ENCODE peak calls at places on chromosomes 2 and 18, in seven cellular contexts. B, W, G, A, X, U and K are unnamed samples.

GRCh38 chr2:222646008-222646407 is 9.9 kb downstream of the FARSB start:
- DNase-seq in B (no peak), W (no peak), G (no peak), A (no peak), X (no peak), U (no peak), K (no peak)

GRCh38 chr18:48719988-48720654 is 181.3 kb downstream of the CTIF start:
- DNase-seq in B (no peak), W (no peak), G (peak; percentile 62), A (no peak), X (no peak), U (no peak), K (no peak)

GRCh38 chr2:73111300-73112025 is 1.3 kb downstream of the RAB11FIP5 start:
- DNase-seq in B (peak; percentile 60), W (peak; percentile 73), G (peak; percentile 40), A (peak; percentile 57), X (peak; percentile 33), U (no peak), K (no peak)

GRCh38 chr2:73293534-73294171 is at the start of gene EGR4:
- DNase-seq in B (peak; percentile 56), W (peak; percentile 80), G (peak; percentile 59), A (peak; percentile 75), X (no peak), U (peak; percentile 65), K (no peak)

GRCh38 chr2:8438996-8439395 is 242.9 kb upstream of the ID2 start:
- DNase-seq in B (no peak), W (no peak), G (no peak), A (no peak), X (no peak), U (peak; percentile 56), K (no peak)

GRCh38 chr2:49044680-49045079 is 109.6 kb downstream of the FSHR start:
- DNase-seq in B (no peak), W (no peak), G (no peak), A (no peak), X (no peak), U (no peak), K (no peak)

GRCh38 chr2:157327621-157328102 is 2.0 kb upstream of the ERMN start:
- DNase-seq in B (peak; percentile 70), W (peak; percentile 56), G (peak; percentile 32), A (peak; percentile 87), X (peak; percentile 57), U (peak; percentile 83), K (peak; percentile 43)

GRCh38 chr2:128411431-128411830 is 92.8 kb upstream of the HS6ST1 start:
- DNase-seq in B (no peak), W (no peak), G (no peak), A (no peak), X (no peak), U (peak; percentile 53), K (no peak)

GRCh38 chr18:58687871-58688308 is 16.6 kb downstream of the MALT1 start:
- DNase-seq in B (no peak), W (no peak), G (no peak), A (no peak), X (no peak), U (no peak), K (no peak)

GRCh38 chr2:178484245-178485041 is 4.2 kb downstream of the PLEKHA3 start:
- DNase-seq in B (peak; percentile 39), W (no peak), G (peak; percentile 39), A (no peak), X (no peak), U (peak; percentile 69), K (no peak)

GRCh38 chr2:34229998-34230397 is 630.9 kb upstream of the FAM98A start:
- DNase-seq in B (no peak), W (no peak), G (no peak), A (no peak), X (no peak), U (no peak), K (peak; percentile 10)

GRCh38 chr18:56458770-56459450 is 179.5 kb downstream of the TXNL1 start:
- DNase-seq in B (no peak), W (no peak), G (no peak), A (no peak), X (no peak), U (no peak), K (no peak)

GRCh38 chr18:25109484-25109883 is 242.5 kb downstream of the ZNF521 start:
- DNase-seq in B (no peak), W (no peak), G (peak; percentile 29), A (no peak), X (no peak), U (no peak), K (no peak)

GRCh38 chr2:70526126-70526525 is 27.5 kb downstream of the TGFA start:
- DNase-seq in B (peak; percentile 25), W (no peak), G (no peak), A (no peak), X (no peak), U (no peak), K (no peak)

GRCh38 chr2:48508461-48509124 is 21.4 kb upstream of the STON1 start:
- DNase-seq in B (peak; percentile 67), W (no peak), G (peak; percentile 84), A (no peak), X (no peak), U (no peak), K (no peak)

GRCh38 chr18:9968081-9968848 is 54.4 kb downstream of the VAPA start:
- DNase-seq in B (no peak), W (no peak), G (peak; percentile 19), A (no peak), X (no peak), U (no peak), K (no peak)

GRCh38 chr18:25935356-25935755 is 155.1 kb downstream of the SS18 start:
- DNase-seq in B (peak; percentile 84), W (peak; percentile 75), G (no peak), A (no peak), X (no peak), U (no peak), K (no peak)

GRCh38 chr18:75802681-75803080 is 375.2 kb upstream of the SMIM21 start:
- DNase-seq in B (no peak), W (no peak), G (no peak), A (no peak), X (no peak), U (no peak), K (no peak)

GRCh38 chr2:40101076-40101688 is 322.1 kb upstream of the THUMPD2 start:
- DNase-seq in B (peak; percentile 35), W (no peak), G (peak; percentile 94), A (no peak), X (no peak), U (no peak), K (no peak)

DNA sequence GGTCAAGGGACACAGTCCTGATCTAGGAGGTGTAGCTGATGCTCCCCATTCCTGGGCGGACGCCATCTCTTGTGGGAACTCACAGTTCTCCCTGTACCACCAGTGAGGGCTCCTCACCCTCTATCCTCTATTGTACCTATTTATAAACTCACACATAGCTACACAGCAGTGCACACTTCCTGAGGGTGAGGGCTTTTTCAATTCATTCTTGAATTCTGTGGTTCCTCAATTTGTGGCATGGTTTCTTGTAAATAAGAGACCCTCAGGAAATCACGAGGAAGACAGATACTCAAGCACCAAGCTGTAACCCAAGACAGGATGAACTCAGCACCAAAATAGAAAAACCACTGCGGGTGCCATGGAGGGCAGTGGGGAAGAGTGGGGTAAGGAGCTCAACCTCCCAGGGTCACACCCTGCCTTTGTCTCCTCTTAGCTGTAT is 245.9 kb upstream of the PXDN start:
- DNase-seq in B (no peak), W (no peak), G (no peak), A (no peak), X (no peak), U (no peak), K (no peak)
- H3K4me3 ChIP-seq in B (no peak overlapping the region), W (no peak overlapping the region), G (no peak overlapping the region), A (no peak overlapping the region), X (no peak overlapping the region), U (no peak overlapping the region), K (no peak overlapping the region)

DNA sequence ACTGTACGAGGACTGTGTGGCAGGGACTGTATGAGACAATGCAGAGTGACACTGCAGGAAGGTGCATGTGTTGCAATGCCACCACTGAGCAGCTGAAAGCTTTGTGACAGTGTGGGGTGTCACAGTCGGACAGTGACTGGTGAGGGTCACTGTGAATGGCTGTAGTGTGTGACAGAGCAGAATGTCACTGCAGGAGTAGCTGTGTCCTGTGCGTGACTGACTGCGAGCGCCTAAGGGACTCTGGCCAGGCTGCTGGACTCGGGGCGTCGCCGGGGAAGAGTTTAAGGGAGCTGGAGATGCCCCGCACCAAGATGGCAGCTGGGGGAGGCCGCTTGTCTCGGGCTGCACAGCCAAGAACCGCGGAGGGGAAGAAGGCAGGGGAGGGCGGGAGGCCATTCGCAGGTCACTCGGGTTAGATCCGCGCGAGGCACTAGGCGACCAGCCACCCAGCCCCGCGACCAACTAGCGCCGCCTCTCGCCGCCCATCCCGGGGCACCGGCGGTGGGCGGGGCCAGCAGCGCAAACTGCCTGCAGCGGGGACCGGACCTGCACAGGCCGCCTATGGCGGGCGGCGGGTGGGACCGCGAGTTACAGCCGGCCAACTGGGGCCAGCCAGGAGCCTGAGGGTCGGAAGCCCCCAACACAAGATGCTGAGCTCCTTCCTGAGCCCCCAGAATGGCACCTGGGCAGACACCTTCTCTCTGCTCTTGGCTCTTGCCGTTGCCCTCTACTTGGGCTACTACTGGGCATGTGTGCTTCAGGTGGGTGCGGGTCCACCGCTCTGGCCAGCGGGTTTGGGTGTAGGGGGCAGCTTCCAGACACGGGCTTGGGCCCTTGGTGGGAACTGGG is at the start of gene ABHD1:
- DNase-seq in B (no peak), W (no peak), G (no peak), A (peak; percentile 90), X (no peak), U (no peak), K (no peak)
- TF ChIP-seq CTCF in B (peak; percentile 6), W (no peak), G (no peak), A (no peak), X (no peak), U (peak; percentile 35), K (peak; percentile 4)

DNA sequence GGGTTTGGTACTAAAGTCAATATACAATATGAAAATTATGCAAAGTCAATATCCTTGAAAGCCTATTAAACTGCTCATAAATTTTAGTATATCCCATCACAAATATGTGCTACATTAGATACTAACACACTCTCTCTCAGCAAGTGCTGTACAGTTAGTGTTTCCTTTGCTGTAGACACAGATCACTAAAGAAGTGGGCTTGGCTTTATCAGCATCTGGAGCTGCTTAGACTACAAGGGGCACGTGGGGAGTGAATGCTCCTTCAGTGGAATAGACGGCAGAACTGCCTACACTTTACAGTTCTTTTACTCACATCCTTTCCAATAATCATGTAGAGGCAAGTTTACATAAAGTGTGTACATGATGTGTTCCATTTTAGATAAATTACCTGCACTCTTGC is 26.0 kb upstream of the EFEMP1 start:
- DNase-seq in B (peak; percentile 50), W (peak; percentile 12), G (no peak), A (no peak), X (no peak), U (no peak), K (no peak)
- H3K27me3 ChIP-seq in B (no peaks in the 10 kb centered on the region), W (no peaks in the 10 kb centered on the region), G (no peaks in the 10 kb centered on the region), A (no peaks in the 10 kb centered on the region), X (no peaks in the 10 kb centered on the region), U (no peaks in the 10 kb centered on the region), K (no peaks in the 10 kb centered on the region)

DNA sequence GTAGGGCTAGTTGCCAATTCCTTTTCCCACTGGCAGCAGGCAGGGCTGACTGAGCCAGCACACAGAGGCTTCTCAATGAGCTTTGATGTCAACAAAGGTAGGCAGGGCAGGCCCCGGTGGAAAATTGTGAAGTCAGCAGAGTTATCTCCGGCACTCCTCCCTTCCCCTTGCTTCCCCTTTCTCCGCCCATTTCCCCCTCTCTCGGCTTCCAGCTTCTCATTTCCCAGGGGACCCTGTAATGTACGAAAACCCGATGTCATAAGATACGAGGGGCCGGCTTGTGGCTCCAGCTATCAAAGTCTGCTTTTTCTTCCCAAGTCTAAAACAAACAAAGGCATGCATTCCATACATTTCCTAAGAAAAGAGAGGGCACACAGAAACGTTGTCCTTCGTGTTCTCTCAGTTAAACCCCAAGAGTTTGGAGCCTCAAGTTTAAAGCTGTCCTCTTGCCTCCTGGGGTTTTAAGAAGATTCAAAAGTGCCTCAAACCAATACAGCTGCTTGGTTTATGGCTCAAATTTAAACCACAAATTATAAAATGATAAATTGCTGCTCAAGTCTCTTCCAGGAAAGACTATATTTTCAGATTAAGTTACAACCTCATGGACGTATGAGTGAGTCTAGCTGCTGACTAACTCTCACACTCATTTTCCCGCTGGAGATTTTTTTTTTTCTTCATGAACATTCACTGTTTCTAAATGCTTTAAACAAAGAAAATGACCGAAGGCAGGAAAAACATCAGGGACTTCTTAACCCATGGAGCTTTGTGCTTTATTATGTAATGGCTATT is 27.3 kb upstream of the EML4 start:
- DNase-seq in B (peak; percentile 79), W (peak; percentile 33), G (peak; percentile 93), A (peak; percentile 65), X (no peak), U (peak; percentile 72), K (no peak)
- H3K4me3 ChIP-seq in B (peak overlapping the region; percentile 11), W (no peak overlapping the region), G (peak overlapping the region; percentile 55), A (peak overlapping the region; percentile 33), X (peak overlapping the region; percentile 56), U (no peak overlapping the region), K (no peak overlapping the region)